ENCODE peak calls at places on chromosomes 7 and 10, in seven cellular contexts. M, K, D, T, Q, O and N are unnamed samples.

GRCh38 chr10:53276797-53277196 is 504.2 kb upstream of the MBL2 start:
- DNase-seq in M (no peak), K (no peak), D (no peak), T (no peak), Q (no peak), O (no peak), N (no peak)

GRCh38 chr7:76220185-76221057 is 18.7 kb downstream of the SRRM3 start:
- DNase-seq in M (peak; percentile 31), K (peak; percentile 18), D (no peak), T (no peak), Q (no peak), O (no peak), N (no peak)

GRCh38 chr10:14415676-14416307 is 85.1 kb upstream of the FRMD4A start:
- DNase-seq in M (no peak), K (no peak), D (no peak), T (no peak), Q (no peak), O (no peak), N (no peak)

GRCh38 chr7:155591055-155591750 is 44.8 kb upstream of the CNPY1 start:
- DNase-seq in M (no peak), K (no peak), D (peak; percentile 35), T (no peak), Q (no peak), O (peak; percentile 63), N (no peak)

GRCh38 chr7:105677803-105678583 is 96.7 kb upstream of the EFCAB10 start:
- DNase-seq in M (no peak), K (no peak), D (no peak), T (no peak), Q (no peak), O (peak; percentile 67), N (peak; percentile 82)

GRCh38 chr7:38105874-38106483 is 72.1 kb upstream of the STARD3NL start:
- DNase-seq in M (no peak), K (peak; percentile 20), D (peak; percentile 42), T (peak; percentile 16), Q (no peak), O (no peak), N (peak; percentile 64)

GRCh38 chr10:5442056-5442989 is 30.0 kb downstream of the NET1 start:
- DNase-seq in M (no peak), K (peak; percentile 50), D (peak; percentile 71), T (no peak), Q (no peak), O (peak; percentile 70), N (peak; percentile 59)

GRCh38 chr10:13349776-13350274 is 1.7 kb upstream of the SEPHS1 start:
- DNase-seq in M (no peak), K (peak; percentile 27), D (peak; percentile 34), T (peak; percentile 51), Q (peak; percentile 62), O (peak; percentile 79), N (peak; percentile 44)

GRCh38 chr7:120742370-120742769 is 115.6 kb downstream of the TSPAN12 start:
- DNase-seq in M (no peak), K (no peak), D (no peak), T (no peak), Q (no peak), O (no peak), N (no peak)

GRCh38 chr10:21292763-21293517 is 232.5 kb downstream of the SKIDA1 start:
- DNase-seq in M (no peak), K (peak; percentile 98), D (peak; percentile 95), T (peak; percentile 67), Q (peak; percentile 67), O (peak; percentile 34), N (no peak)

GRCh38 chr10:124144536-124144935 is 51.1 kb upstream of the CHST15 start:
- DNase-seq in M (no peak), K (no peak), D (no peak), T (no peak), Q (no peak), O (no peak), N (no peak)
- H3K4me3 ChIP-seq in M (no peak overlapping the region), K (no peak overlapping the region), D (no peak overlapping the region), T (no peak overlapping the region), Q (no peak overlapping the region), O (no peak overlapping the region), N (no peak overlapping the region)

GRCh38 chr7:151406886-151407583 is 2.8 kb downstream of the WDR86 start:
- DNase-seq in M (no peak), K (no peak), D (no peak), T (no peak), Q (peak; percentile 35), O (no peak), N (no peak)

GRCh38 chr7:151409555-151410404 is at the start of gene WDR86:
- DNase-seq in M (no peak), K (no peak), D (no peak), T (no peak), Q (peak; percentile 47), O (no peak), N (no peak)

GRCh38 chr7:151410405-151411390 is 860 bp upstream of the WDR86 start:
- DNase-seq in M (no peak), K (no peak), D (no peak), T (no peak), Q (peak; percentile 54), O (no peak), N (no peak)

GRCh38 chr7:151408498-151408838 is 1.4 kb downstream of the WDR86 start:
- DNase-seq in M (no peak), K (no peak), D (no peak), T (no peak), Q (peak; percentile 29), O (no peak), N (no peak)

DNA sequence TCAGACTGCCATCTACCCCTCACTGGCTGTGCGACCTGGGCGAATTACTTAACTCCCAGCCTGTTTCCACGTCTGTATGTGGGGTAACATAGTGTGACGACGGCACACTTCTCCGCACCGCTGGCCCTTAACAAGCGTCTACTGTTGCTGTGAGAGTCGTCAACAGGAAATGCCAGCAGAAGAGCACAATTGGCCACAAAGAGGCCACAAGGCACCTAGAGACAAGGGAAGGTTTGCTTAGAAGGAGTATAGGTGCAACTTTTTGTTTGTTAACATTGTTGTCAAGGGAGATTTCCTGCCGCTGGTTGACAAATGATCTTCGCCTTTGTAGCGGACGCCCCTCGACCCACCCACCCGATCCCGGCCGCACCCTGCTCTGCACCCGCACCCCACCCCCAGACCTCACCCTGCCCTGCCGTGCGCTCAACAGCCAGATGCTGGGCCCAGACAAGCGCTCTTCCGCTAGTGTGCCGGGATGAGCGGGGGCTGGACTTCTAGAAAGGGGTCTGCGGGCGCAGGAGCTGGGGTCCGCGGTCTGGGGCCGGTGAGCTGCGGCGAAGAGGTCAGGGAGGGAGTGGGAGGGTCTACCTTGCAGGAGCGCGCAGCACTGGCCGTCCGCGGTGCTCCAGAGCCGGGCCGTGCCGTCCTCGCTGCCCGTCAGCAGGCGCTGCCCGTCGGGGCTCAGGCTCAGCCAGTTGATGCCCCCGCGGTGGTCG is 841 bp downstream of the WDR86 start:
- DNase-seq in M (no peak), K (no peak), D (peak; percentile 20), T (no peak), Q (peak; percentile 40), O (no peak), N (peak; percentile 62)
- H3K4me3 ChIP-seq in M (peak overlapping the region; percentile 66), K (peak overlapping the region; percentile 20), D (peak overlapping the region; percentile 32), T (peak overlapping the region; percentile 44), Q (peak overlapping the region; percentile 62), O (peak overlapping the region; percentile 23), N (no peak overlapping the region)

GRCh38 chr10:6702030-6702429 is 122.0 kb upstream of the PRKCQ start:
- DNase-seq in M (no peak), K (no peak), D (no peak), T (no peak), Q (no peak), O (no peak), N (no peak)
- H3K4me3 ChIP-seq in M (no peak overlapping the region), K (no peak overlapping the region), D (no peak overlapping the region), T (no peak overlapping the region), Q (no peak overlapping the region), O (no peak overlapping the region), N (no peak overlapping the region)

GRCh38 chr10:75712241-75712880 is 280.9 kb downstream of the LRMDA start:
- DNase-seq in M (no peak), K (no peak), D (no peak), T (no peak), Q (peak; percentile 50), O (no peak), N (no peak)
- H3K4me3 ChIP-seq in M (peak overlapping the region; percentile 54), K (peak overlapping the region; percentile 17), D (no peak overlapping the region), T (no peak overlapping the region), Q (no peak overlapping the region), O (no peak overlapping the region), N (no peak overlapping the region)

GRCh38 chr10:73092830-73093229 is 3.8 kb downstream of the P4HA1 start:
- DNase-seq in M (no peak), K (no peak), D (no peak), T (no peak), Q (no peak), O (no peak), N (no peak)
- H3K4me3 ChIP-seq in M (no peak overlapping the region), K (no peak overlapping the region), D (no peak overlapping the region), T (no peak overlapping the region), Q (no peak overlapping the region), O (no peak overlapping the region), N (peak overlapping the region; percentile 6)

DNA sequence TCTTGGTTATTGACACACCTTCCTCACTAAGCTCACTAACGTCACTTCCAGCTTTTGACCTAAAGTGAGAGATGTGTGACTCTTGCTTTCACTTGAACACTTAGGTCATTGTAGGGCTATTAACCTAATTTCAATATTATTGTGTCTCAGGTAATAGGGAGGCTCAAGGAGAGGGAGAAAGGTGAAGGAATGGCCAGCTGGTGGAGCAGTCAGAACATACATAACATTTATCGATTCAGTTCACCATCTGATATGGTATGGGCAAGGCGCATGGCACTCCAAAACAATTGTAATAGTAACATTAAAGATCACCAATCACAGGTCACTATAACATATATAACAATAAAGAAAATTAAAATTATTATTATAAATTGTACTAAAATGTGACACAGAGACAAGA is 94.9 kb upstream of the FAM20C start:
- DNase-seq in M (no peak), K (no peak), D (no peak), T (no peak), Q (no peak), O (no peak), N (no peak)
- H3K4me3 ChIP-seq in M (no peak overlapping the region), K (no peak overlapping the region), D (no peak overlapping the region), T (no peak overlapping the region), Q (no peak overlapping the region), O (no peak overlapping the region), N (no peak overlapping the region)